ENCODE peak calls at places on chromosomes 16 and 17, in six cellular contexts. Q is AG04450; B is nucleus accumbens; S is stimulated activated naive B cell treated with anti-CD40 and anti-IgM and Interleukin-4, amounts not matched to agents 10 μg/mL and 1 μg/mL and 100 μg/mL, for 72 hours; I is body of pancreas; Z is NCI-H1105 treated with DMSO at 0.1 percent for 48 hours. A is an unnamed sample.

GRCh38 chr16:77043076-77043475 is 147.9 kb upstream of the MON1B start:
- DNase-seq in B (no peak), S (no peak), Z (peak), Q (no peak), I (no peak), A (no peak)

GRCh38 chr17:48908853-48909394 is 717 bp downstream of the UBE2Z start:
- DNase-seq in S (peak), Q (peak), B (peak), Z (peak), I (peak), A (peak)

GRCh38 chr17:68860941-68861340 is 94.3 kb downstream of the ABCA8 start:
- DNase-seq in B (no peak), Q (no peak), Z (no peak), S (no peak), I (no peak), A (no peak)

GRCh38 chr17:20992416-20992815 is 50.4 kb downstream of the USP22 start:
- DNase-seq in I (no peak), Z (no peak), Q (no peak), S (no peak), B (no peak), A (no peak)

GRCh38 chr17:59311051-59311468 is 20.4 kb upstream of the YPEL2 start:
- DNase-seq in Q (no peak), I (peak), B (no peak), Z (peak), S (peak), A (peak)

GRCh38 chr17:55426851-55427586 is 5.4 kb upstream of the MMD start:
- DNase-seq in I (no peak), Q (no peak), B (no peak), S (no peak), Z (no peak), A (no peak)

GRCh38 chr17:46212634-46213435 is 19.6 kb upstream of the KANSL1 start:
- DNase-seq in S (peak), Z (peak), Q (peak), B (no peak), I (peak), A (peak)

GRCh38 chr16:89711601-89712475 is 8.9 kb downstream of the VPS9D1 start:
- DNase-seq in S (peak), Q (no peak), Z (peak), B (no peak), I (peak), A (peak)

GRCh38 chr17:80646328-80646727 is 101.7 kb downstream of the RPTOR start:
- DNase-seq in I (no peak), Q (no peak), B (no peak), S (no peak), Z (peak), A (no peak)

GRCh38 chr16:85422124-85422373 is 191.1 kb upstream of the GSE1 start:
- DNase-seq in Q (no peak), I (no peak), S (no peak), Z (no peak), B (no peak), A (no peak)

GRCh38 chr17:39092672-39093250 is 58.7 kb downstream of the PLXDC1 start:
- DNase-seq in Q (no peak), B (no peak), Z (no peak), S (no peak), I (no peak), A (no peak)

GRCh38 chr16:11535494-11535893 is 51.2 kb downstream of the LITAF start:
- DNase-seq in Q (no peak), I (no peak), Z (peak), S (no peak), B (no peak), A (no peak)

GRCh38 chr17:77445908-77446535 is 305.3 kb downstream of the SEC14L1 start:
- DNase-seq in Q (no peak), Z (no peak), I (peak), B (no peak), S (no peak), A (peak)

GRCh38 chr16:30842971-30843370 is 50.9 kb downstream of the BCL7C start:
- DNase-seq in B (no peak), I (no peak), Q (no peak), S (no peak), Z (no peak), A (no peak)

A was measured in GF-D8.